ENCODE peak calls at places on chromosomes 11 and 22, in eight cellular contexts. One of them, this sample, is unnamed.

GRCh38 chr22:30687358-30687757 is 7.3 kb upstream of the OSBP2 start:
- DNase-seq in tibial nerve: no peak
- DNase-seq in stomach: no peak
- DNase-seq in lower leg skin: no peak
- DNase-seq in adrenal gland: no peak
- DNase-seq in HCT116: no peak
- DNase-seq in IMR-90: no peak
- DNase-seq in transverse colon: no peak
- DNase-seq in this sample: no peak

GRCh38 chr22:25134451-25134850 is 65.2 kb upstream of the CRYBB3 start:
- DNase-seq in tibial nerve: no peak
- DNase-seq in stomach: no peak
- DNase-seq in lower leg skin: no peak
- DNase-seq in adrenal gland: no peak
- DNase-seq in HCT116: no peak
- DNase-seq in IMR-90: no peak
- DNase-seq in transverse colon: peak
- DNase-seq in this sample: no peak

GRCh38 chr11:102007567-102008437 is 39.4 kb upstream of the CFAP300 start:
- DNase-seq in tibial nerve: no peak
- DNase-seq in stomach: peak
- DNase-seq in lower leg skin: no peak
- DNase-seq in adrenal gland: no peak
- DNase-seq in HCT116: peak
- DNase-seq in IMR-90: peak
- DNase-seq in transverse colon: peak
- DNase-seq in this sample: no peak

GRCh38 chr11:63532799-63533475 is 3.7 kb upstream of the PLAAT4 start:
- DNase-seq in tibial nerve: no peak
- DNase-seq in stomach: no peak
- DNase-seq in lower leg skin: peak
- DNase-seq in adrenal gland: no peak
- DNase-seq in HCT116: no peak
- DNase-seq in IMR-90: no peak
- DNase-seq in transverse colon: no peak
- DNase-seq in this sample: no peak

GRCh38 chr11:44626645-44627044 is 61.2 kb downstream of the CD82 start:
- DNase-seq in tibial nerve: no peak
- DNase-seq in stomach: no peak
- DNase-seq in lower leg skin: peak
- DNase-seq in adrenal gland: peak
- DNase-seq in HCT116: no peak
- DNase-seq in IMR-90: no peak
- DNase-seq in transverse colon: no peak
- DNase-seq in this sample: no peak

GRCh38 chr11:118742304-118742703 is 48.7 kb downstream of the DDX6 start:
- DNase-seq in tibial nerve: no peak
- DNase-seq in stomach: no peak
- DNase-seq in lower leg skin: no peak
- DNase-seq in adrenal gland: no peak
- DNase-seq in HCT116: no peak
- DNase-seq in IMR-90: no peak
- DNase-seq in transverse colon: no peak
- DNase-seq in this sample: no peak

GRCh38 chr22:43331698-43332097 is 11.5 kb downstream of the SCUBE1 start:
- DNase-seq in tibial nerve: no peak
- DNase-seq in stomach: no peak
- DNase-seq in lower leg skin: no peak
- DNase-seq in adrenal gland: no peak
- DNase-seq in HCT116: no peak
- DNase-seq in IMR-90: no peak
- DNase-seq in transverse colon: no peak
- DNase-seq in this sample: no peak

GRCh38 chr22:37220543-37220968 is 8.3 kb upstream of the SSTR3 start:
- DNase-seq in tibial nerve: no peak
- DNase-seq in stomach: no peak
- DNase-seq in lower leg skin: no peak
- DNase-seq in adrenal gland: no peak
- DNase-seq in HCT116: no peak
- DNase-seq in IMR-90: no peak
- DNase-seq in transverse colon: no peak
- DNase-seq in this sample: no peak

GRCh38 chr11:96259053-96259837 is 83.8 kb downstream of the MAML2 start:
- DNase-seq in tibial nerve: no peak
- DNase-seq in stomach: no peak
- DNase-seq in lower leg skin: no peak
- DNase-seq in adrenal gland: no peak
- DNase-seq in HCT116: no peak
- DNase-seq in IMR-90: peak
- DNase-seq in transverse colon: no peak
- DNase-seq in this sample: no peak

GRCh38 chr11:6319879-6320410 is 356 bp downstream of the CAVIN3 start:
- DNase-seq in tibial nerve: peak
- DNase-seq in stomach: peak
- DNase-seq in lower leg skin: peak
- DNase-seq in adrenal gland: peak
- DNase-seq in HCT116: peak
- DNase-seq in IMR-90: peak
- DNase-seq in transverse colon: peak
- DNase-seq in this sample: peak

GRCh38 chr11:6321356-6321755 is 1.1 kb upstream of the CAVIN3 start:
- DNase-seq in tibial nerve: no peak
- DNase-seq in stomach: no peak
- DNase-seq in lower leg skin: peak
- DNase-seq in adrenal gland: no peak
- DNase-seq in HCT116: no peak
- DNase-seq in IMR-90: no peak
- DNase-seq in transverse colon: no peak
- DNase-seq in this sample: no peak

GRCh38 chr11:6321961-6322362 is 1.7 kb upstream of the CAVIN3 start:
- DNase-seq in tibial nerve: no peak
- DNase-seq in stomach: no peak
- DNase-seq in lower leg skin: no peak
- DNase-seq in adrenal gland: no peak
- DNase-seq in HCT116: peak
- DNase-seq in IMR-90: peak
- DNase-seq in transverse colon: no peak
- DNase-seq in this sample: no peak

GRCh38 chr11:6319001-6319878 is 1.1 kb downstream of the CAVIN3 start:
- DNase-seq in tibial nerve: no peak
- DNase-seq in stomach: peak
- DNase-seq in lower leg skin: peak
- DNase-seq in adrenal gland: peak
- DNase-seq in HCT116: no peak
- DNase-seq in IMR-90: peak
- DNase-seq in transverse colon: peak
- DNase-seq in this sample: peak

DNA sequence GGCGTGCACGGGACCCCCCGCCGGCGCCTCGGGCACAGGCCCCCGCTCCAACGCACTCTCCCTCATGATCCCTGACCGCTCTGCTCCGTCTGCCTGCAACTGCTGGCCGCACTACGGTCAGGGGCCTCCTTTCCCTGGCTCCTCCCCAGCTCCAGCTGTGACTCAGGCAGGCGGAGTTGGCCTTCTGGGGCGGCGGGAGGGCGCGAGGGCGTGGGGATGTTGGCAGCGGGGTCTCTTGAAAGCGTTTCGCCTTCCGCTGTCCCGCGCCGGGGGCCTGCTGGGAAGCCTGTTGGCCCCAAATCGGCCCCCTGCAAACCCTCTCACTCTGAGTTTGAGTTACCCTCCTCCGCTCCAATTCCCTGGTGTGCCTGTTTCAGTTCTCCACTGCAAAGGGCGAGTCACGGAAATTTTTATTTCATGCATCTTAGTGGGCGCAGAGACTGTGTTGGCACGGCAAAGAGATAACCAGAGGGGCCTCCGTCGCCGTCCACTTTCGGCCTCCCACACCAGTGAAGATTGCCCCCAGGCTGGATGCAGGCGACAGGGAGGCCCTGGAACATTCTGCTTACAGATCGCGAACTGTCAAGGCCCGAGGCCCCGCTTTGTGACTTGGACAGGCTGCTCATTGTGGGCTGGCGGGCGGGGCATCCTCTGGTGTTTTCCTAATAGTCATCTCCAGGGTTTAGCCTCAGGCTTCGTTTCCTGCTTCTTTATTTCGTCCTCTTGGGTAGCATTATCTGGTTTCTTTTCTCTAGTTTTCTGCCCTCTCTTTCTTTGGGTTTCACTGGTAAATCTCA is at the start of gene CAVIN3:
- DNase-seq in tibial nerve: peak
- DNase-seq in stomach: peak
- DNase-seq in lower leg skin: peak
- DNase-seq in adrenal gland: peak
- DNase-seq in HCT116: peak
- DNase-seq in IMR-90: peak
- DNase-seq in transverse colon: peak
- DNase-seq in this sample: peak
- TF ChIP-seq POLR2A in tibial nerve: peak
- TF ChIP-seq POLR2A in stomach: no peak
- TF ChIP-seq POLR2A in lower leg skin: no peak
- TF ChIP-seq POLR2A in adrenal gland: peak
- TF ChIP-seq POLR2A in HCT116: peak
- TF ChIP-seq POLR2A in IMR-90: peak
- TF ChIP-seq POLR2A in transverse colon: peak
- TF ChIP-seq POLR2A in this sample: no peak

GRCh38 chr11:130197386-130198035 is 37.9 kb downstream of the ST14 start:
- DNase-seq in tibial nerve: no peak
- DNase-seq in stomach: no peak
- DNase-seq in lower leg skin: no peak
- DNase-seq in adrenal gland: no peak
- DNase-seq in HCT116: no peak
- DNase-seq in IMR-90: no peak
- DNase-seq in transverse colon: no peak
- DNase-seq in this sample: no peak

GRCh38 chr11:130192845-130193267 is 33.3 kb downstream of the ST14 start:
- DNase-seq in tibial nerve: no peak
- DNase-seq in stomach: no peak
- DNase-seq in lower leg skin: no peak
- DNase-seq in adrenal gland: peak
- DNase-seq in HCT116: no peak
- DNase-seq in IMR-90: no peak
- DNase-seq in transverse colon: no peak
- DNase-seq in this sample: no peak

GRCh38 chr11:130198292-130198691 is 38.7 kb downstream of the ST14 start:
- DNase-seq in tibial nerve: no peak
- DNase-seq in stomach: no peak
- DNase-seq in lower leg skin: no peak
- DNase-seq in adrenal gland: no peak
- DNase-seq in HCT116: no peak
- DNase-seq in IMR-90: no peak
- DNase-seq in transverse colon: no peak
- DNase-seq in this sample: no peak

GRCh38 chr11:130191896-130192295 is 32.3 kb downstream of the ST14 start:
- DNase-seq in tibial nerve: no peak
- DNase-seq in stomach: no peak
- DNase-seq in lower leg skin: no peak
- DNase-seq in adrenal gland: no peak
- DNase-seq in HCT116: no peak
- DNase-seq in IMR-90: no peak
- DNase-seq in transverse colon: no peak
- DNase-seq in this sample: no peak

DNA sequence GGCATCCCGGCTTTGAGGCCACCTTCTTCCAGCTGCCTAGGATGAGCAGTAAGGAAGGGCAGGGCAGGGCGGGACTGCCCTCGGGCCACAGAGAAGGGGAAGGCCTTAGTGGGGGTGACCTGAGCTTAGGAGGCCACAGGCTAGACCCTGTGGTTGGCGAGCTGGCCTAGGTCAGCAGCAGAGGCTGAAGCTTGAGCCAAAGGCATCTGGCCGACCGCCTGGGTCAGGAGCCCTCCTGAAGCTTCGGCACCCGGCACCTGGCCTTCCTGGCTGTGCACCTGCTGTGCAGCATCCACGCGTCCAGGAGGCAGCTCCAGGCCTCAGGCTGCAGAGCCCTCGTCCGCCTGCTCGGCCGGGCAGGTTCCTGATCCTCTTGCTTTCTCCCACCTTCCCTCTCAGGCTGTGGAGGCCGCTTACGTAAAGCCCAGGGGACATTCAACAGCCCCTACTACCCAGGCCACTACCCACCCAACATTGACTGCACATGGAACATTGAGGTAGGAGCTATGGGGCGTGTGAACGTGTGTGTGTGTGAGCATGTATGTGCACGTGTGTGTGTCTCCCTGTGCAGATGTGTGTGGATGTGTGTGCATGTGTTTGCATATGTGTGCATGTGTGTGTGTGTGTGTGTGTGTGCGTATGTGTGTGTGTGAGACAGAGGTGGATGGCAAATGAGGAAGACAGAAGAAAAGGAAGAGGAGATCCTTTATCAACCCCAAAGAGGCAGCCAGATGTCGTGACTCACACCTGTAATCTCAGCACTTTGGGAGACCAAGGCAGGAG is 34.9 kb downstream of the ST14 start:
- DNase-seq in tibial nerve: no peak
- DNase-seq in stomach: no peak
- DNase-seq in lower leg skin: no peak
- DNase-seq in adrenal gland: no peak
- DNase-seq in HCT116: no peak
- DNase-seq in IMR-90: no peak
- DNase-seq in transverse colon: no peak
- DNase-seq in this sample: no peak
- H3K4me3 ChIP-seq in tibial nerve: no peak
- H3K4me3 ChIP-seq in stomach: no peak
- H3K4me3 ChIP-seq in lower leg skin: no peak
- H3K4me3 ChIP-seq in adrenal gland: no peak
- H3K4me3 ChIP-seq in HCT116: no peak
- H3K4me3 ChIP-seq in IMR-90: no peak
- H3K4me3 ChIP-seq in transverse colon: no peak
- H3K4me3 ChIP-seq in this sample: no peak

DNA sequence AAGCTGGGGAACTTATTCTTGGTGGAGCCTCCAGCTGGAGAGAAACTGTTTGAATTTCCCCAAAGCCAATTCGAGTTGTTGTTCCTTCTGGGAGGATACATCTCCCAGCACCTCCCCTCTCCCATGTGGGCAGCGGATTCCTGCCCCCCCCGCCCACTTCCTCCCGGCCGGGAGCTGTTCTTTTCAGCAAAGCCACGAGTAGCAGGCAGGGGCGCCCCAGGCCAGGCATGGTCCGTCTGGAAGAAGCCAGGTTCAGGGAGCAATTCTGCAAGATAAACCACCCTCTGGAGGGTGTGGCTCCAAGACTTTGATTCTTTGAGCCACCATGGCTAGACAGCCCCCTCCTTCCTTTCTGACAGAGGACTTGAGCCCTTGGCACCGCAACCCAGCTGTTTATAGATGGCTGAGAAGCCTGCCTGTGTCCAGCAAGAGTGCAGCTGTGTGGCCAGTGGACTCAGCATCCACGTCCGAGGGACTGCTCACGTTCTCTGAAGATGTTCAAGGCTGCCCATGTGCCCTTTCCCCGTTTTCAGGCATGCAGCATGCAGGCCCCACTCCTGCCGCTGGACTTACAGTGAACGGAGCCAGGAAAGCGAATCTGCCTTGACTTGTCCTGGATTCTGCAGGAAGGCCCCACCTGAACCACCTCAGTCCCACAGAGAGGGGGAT is 170.3 kb downstream of the CTTN start:
- DNase-seq in tibial nerve: peak
- DNase-seq in stomach: no peak
- DNase-seq in lower leg skin: no peak
- DNase-seq in adrenal gland: no peak
- DNase-seq in HCT116: no peak
- DNase-seq in IMR-90: peak
- DNase-seq in transverse colon: peak
- DNase-seq in this sample: peak
- TF ChIP-seq CTCF in tibial nerve: peak
- TF ChIP-seq CTCF in stomach: no peak
- TF ChIP-seq CTCF in lower leg skin: no peak
- TF ChIP-seq CTCF in adrenal gland: no peak
- TF ChIP-seq CTCF in HCT116: peak
- TF ChIP-seq CTCF in IMR-90: no peak
- TF ChIP-seq CTCF in transverse colon: no peak
- TF ChIP-seq CTCF in this sample: no peak

GRCh38 chr11:45799562-45799961 is 5.4 kb upstream of the SLC35C1 start:
- DNase-seq in tibial nerve: no peak
- DNase-seq in stomach: no peak
- DNase-seq in lower leg skin: no peak
- DNase-seq in adrenal gland: no peak
- DNase-seq in HCT116: no peak
- DNase-seq in IMR-90: no peak
- DNase-seq in transverse colon: no peak
- DNase-seq in this sample: no peak
- TF ChIP-seq POLR2A in tibial nerve: no peak
- TF ChIP-seq POLR2A in stomach: no peak
- TF ChIP-seq POLR2A in lower leg skin: no peak
- TF ChIP-seq POLR2A in adrenal gland: no peak
- TF ChIP-seq POLR2A in HCT116: no peak
- TF ChIP-seq POLR2A in IMR-90: no peak
- TF ChIP-seq POLR2A in transverse colon: no peak
- TF ChIP-seq POLR2A in this sample: no peak